ENCODE peak calls at places on chromosomes 12 and 14, in four cellular contexts. P, X, L and C are unnamed samples.
A peak's percentile ranks its signal among the peaks of the same experiment; 100 is the strongest.

GRCh38 chr14:72172597-72172996 is 240.4 kb downstream of the RGS6 start:
- DNase-seq in P (no peak), X (no peak), L (no peak), C (no peak)

GRCh38 chr14:88518592-88519512 is 36.0 kb downstream of the PTPN21 start:
- DNase-seq in P (no peak), X (no peak), L (no peak), C (no peak)

GRCh38 chr12:132236930-132237771 is 92.2 kb downstream of the GALNT9 start:
- DNase-seq in P (no peak), X (no peak), L (no peak), C (no peak)

GRCh38 chr12:123787466-123787865 is 25.4 kb downstream of the DNAH10 start:
- DNase-seq in P (no peak), X (no peak), L (no peak), C (no peak)

GRCh38 chr14:71324767-71325272 is 417.6 kb downstream of the PCNX1 start:
- DNase-seq in P (no peak), X (no peak), L (peak; percentile 20), C (no peak)

GRCh38 chr14:89719371-89720075 is 235.0 kb downstream of the EFCAB11 start:
- DNase-seq in P (no peak), X (no peak), L (no peak), C (no peak)

GRCh38 chr14:20905661-20906060 is 14.5 kb downstream of the RNASE3 start:
- DNase-seq in P (no peak), X (no peak), L (no peak), C (no peak)

GRCh38 chr14:22974530-22975313 is 7.6 kb downstream of the AJUBA start:
- DNase-seq in P (no peak), X (no peak), L (no peak), C (no peak)

GRCh38 chr14:84770030-84770429 is 759.9 kb upstream of the FLRT2 start:
- DNase-seq in P (no peak), X (no peak), L (no peak), C (no peak)

GRCh38 chr12:93626160-93626559 is 51.0 kb upstream of the CRADD start:
- DNase-seq in P (no peak), X (no peak), L (peak; percentile 23), C (no peak)

GRCh38 chr12:27003421-27004311 is 10.5 kb downstream of the TM7SF3 start:
- DNase-seq in P (no peak), X (no peak), L (no peak), C (no peak)

GRCh38 chr12:69042970-69043369 is 110.0 kb upstream of the CPM start:
- DNase-seq in P (no peak), X (peak; percentile 26), L (no peak), C (no peak)

GRCh38 chr12:65631621-65632111 is 192.6 kb upstream of the HMGA2 start:
- DNase-seq in P (no peak), X (no peak), L (peak; percentile 64), C (peak; percentile 98)

GRCh38 chr14:32307881-32308582 is 21.1 kb upstream of the AKAP6 start:
- DNase-seq in P (no peak), X (peak; percentile 39), L (peak; percentile 32), C (no peak)

GRCh38 chr12:46269429-46270241 is 792 bp upstream of the SLC38A1 start:
- DNase-seq in P (peak; percentile 21), X (no peak), L (peak; percentile 69), C (no peak)

GRCh38 chr12:75087656-75088055 is 122.0 kb downstream of the KCNC2 start:
- DNase-seq in P (no peak), X (no peak), L (peak; percentile 8), C (no peak)

GRCh38 chr12:2693204-2693860 is 101.4 kb upstream of the FKBP4 start:
- DNase-seq in P (no peak), X (no peak), L (no peak), C (no peak)

GRCh38 chr14:71371711-71372396 is 464.6 kb downstream of the PCNX1 start:
- DNase-seq in P (no peak), X (no peak), L (peak; percentile 15), C (peak; percentile 73)

GRCh38 chr12:62785941-62786559 is 148.9 kb downstream of the PPM1H start:
- DNase-seq in P (no peak), X (no peak), L (peak; percentile 58), C (peak; percentile 71)

GRCh38 chr14:87002831-87003230 is 990.2 kb downstream of the GALC start:
- DNase-seq in P (no peak), X (no peak), L (no peak), C (no peak)

GRCh38 chr12:116559330-116560080 is at the start of gene MAP1LC3B2:
- DNase-seq in P (peak; percentile 12), X (peak; percentile 79), L (peak; percentile 86), C (no peak)

GRCh38 chr12:121753844-121754264 is 39.6 kb downstream of the RHOF start:
- DNase-seq in P (no peak), X (peak; percentile 72), L (no peak), C (no peak)

GRCh38 chr14:69612759-69613145 is 1.4 kb downstream of the SUSD6 start:
- DNase-seq in P (no peak), X (no peak), L (no peak), C (no peak)
- TF ChIP-seq CTCF in P (no peak), X (no peak), L (peak; percentile 25), C (peak; percentile 34)

DNA sequence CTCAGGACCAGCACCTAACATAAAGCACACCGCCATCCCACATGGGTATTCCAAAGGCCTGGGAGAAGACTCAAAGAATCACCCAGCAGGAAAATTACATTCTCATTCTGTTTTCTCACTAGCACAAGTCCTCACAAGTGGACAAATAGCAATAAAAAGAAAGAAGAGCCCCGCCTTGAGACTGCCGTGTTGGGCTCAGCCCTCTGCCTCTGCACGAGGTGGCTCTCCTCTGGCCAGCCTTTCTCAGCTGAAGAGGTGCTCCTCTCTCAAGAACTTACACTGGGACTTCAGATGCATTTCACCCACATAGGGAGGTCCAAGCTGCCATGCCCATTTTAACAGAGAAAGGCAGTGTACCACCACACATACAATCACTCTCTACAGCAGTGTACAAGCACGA is 207.4 kb downstream of the SPTSSA start:
- DNase-seq in P (no peak), X (no peak), L (no peak), C (no peak)
- TF ChIP-seq CTCF in P (no peak), X (no peak), L (no peak), C (no peak)

GRCh38 chr14:56715938-56716337 is 94.3 kb downstream of the OTX2 start:
- DNase-seq in P (no peak), X (no peak), L (no peak), C (no peak)
- TF ChIP-seq CTCF in P (no peak), X (no peak), L (no peak), C (no peak)

DNA sequence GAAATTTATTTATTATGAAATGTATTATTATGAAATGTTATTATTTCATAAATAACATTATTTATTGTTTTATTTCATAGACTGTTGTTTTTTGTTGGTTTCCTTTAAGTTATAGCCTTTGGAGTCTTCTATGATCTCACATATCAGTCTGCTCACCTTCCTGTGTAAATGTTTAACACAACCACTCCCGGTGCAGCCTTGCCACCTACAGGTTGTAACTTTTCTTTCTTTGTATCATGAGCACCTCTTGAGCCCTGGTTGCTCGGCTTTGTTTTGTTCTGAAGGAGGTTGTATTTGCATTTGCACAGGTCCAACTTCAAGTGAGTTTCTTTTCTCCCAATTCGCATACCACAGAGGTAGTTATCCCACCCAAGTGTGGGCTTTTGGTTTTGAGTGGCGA is 121.4 kb downstream of the SLC15A4 start:
- DNase-seq in P (no peak), X (no peak), L (peak; percentile 52), C (no peak)
- TF ChIP-seq CTCF in P (no peak), X (no peak), L (peak; percentile 24), C (no peak)

DNA sequence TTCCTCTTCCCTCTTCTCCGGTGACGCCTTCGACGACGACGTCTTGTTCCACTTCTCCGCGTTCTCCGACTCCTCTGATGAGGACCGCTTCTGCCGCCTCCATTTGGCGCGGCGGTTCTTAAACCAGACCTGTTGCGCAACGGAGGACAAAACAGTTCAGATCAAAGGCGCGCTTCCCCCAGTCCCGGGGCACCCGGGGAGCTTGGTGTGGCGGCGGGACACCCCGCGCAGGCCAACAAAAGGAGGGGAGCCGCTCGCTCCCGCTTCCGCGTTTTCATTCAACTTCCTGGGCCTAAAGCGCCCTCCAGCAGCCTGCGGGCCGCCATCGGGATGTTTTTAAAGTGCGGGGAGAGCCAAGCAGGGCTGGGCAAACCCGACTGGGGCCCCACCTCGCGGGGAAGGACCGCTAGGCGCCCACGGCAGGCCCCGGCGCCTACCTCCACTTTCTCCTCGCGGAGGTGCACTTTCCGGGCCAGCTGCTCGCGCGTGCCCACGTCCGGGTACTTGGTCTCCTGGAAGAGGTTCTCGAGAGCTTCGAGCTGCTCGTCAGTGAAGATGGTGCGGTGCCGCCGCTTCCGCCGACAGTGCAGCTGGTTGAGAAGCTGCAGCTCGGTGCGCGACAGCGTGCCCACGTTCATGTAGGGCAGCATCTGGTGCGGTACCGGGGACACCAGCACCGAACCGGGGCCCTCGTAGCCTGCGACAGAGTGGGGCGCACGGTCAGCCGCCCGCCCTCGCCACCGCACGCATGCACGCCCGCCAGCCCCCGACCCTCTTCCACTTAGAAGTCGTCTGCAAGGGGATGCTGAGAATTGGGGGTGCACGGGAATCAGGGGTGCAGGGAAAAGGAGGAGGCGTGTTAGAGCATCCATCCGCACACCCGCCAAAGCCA is 1.1 kb downstream of the GSC start:
- DNase-seq in P (peak; percentile 10), X (peak; percentile 19), L (no peak), C (no peak)
- TF ChIP-seq CTCF in P (no peak), X (no peak), L (no peak), C (no peak)

GRCh38 chr14:92553456-92553855 is 39.9 kb downstream of the RIN3 start:
- DNase-seq in P (no peak), X (no peak), L (peak; percentile 67), C (no peak)
- TF ChIP-seq CTCF in P (no peak), X (no peak), L (no peak), C (no peak)